ENCODE peak calls at places on chromosome 22, in seven cellular contexts. O is cardiac fibroblast, C is T-helper 2 cell, L is foreskin keratinocyte, K is DMS53, Z is cardiac muscle cell, V is endothelial cell of umbilical vein. D is an unnamed sample.

GRCh38 chr22:38706885-38707180 is 1.1 kb downstream of the GTPBP1 start:
- DNase-seq in V (no peak), O (peak), Z (no peak), K (no peak), C (no peak), L (no peak), D (no peak)

GRCh38 chr22:20600137-20600673 is 92.8 kb downstream of the MED15 start:
- DNase-seq in L (no peak), V (no peak), Z (no peak), C (no peak), K (no peak), O (no peak), D (no peak)

GRCh38 chr22:25939384-25939783 is 197.4 kb downstream of the MYO18B start:
- DNase-seq in V (no peak), L (no peak), C (no peak), Z (no peak), O (no peak), K (no peak), D (no peak)

GRCh38 chr22:47551438-47551788 is 789.0 kb downstream of the TBC1D22A start:
- DNase-seq in Z (no peak), V (no peak), K (no peak), O (no peak), L (no peak), C (no peak), D (no peak)

GRCh38 chr22:26768986-26769385 is 111.6 kb downstream of the MIAT start:
- DNase-seq in Z (no peak), K (no peak), C (no peak), V (no peak), O (peak), L (no peak), D (no peak)

GRCh38 chr22:32000171-32000570 is 42.9 kb upstream of the SLC5A1 start:
- DNase-seq in O (no peak), L (no peak), C (no peak), K (no peak), Z (no peak), V (no peak), D (no peak)

GRCh38 chr22:35451602-35452001 is 51.7 kb downstream of the MCM5 start:
- DNase-seq in O (no peak), L (no peak), V (no peak), C (no peak), Z (no peak), K (no peak), D (no peak)

GRCh38 chr22:39710380-39711117 is 140.0 kb downstream of the CACNA1I start:
- DNase-seq in Z (no peak), K (no peak), O (peak), V (no peak), L (no peak), C (no peak), D (no peak)

GRCh38 chr22:44165286-44165874 is 15.3 kb upstream of the PARVG start:
- DNase-seq in O (no peak), Z (no peak), C (no peak), K (no peak), V (no peak), L (no peak), D (no peak)

GRCh38 chr22:32992821-32993220 is 65.4 kb downstream of the SYN3 start:
- DNase-seq in O (no peak), V (no peak), K (no peak), Z (no peak), C (no peak), L (no peak), D (no peak)

GRCh38 chr22:31897842-31898241 is 46.5 kb upstream of the YWHAH start:
- DNase-seq in C (no peak), Z (no peak), V (peak), L (no peak), K (no peak), O (peak), D (no peak)

GRCh38 chr22:24008022-24008283 is 2.7 kb upstream of the GSTT4 start:
- DNase-seq in C (no peak), O (no peak), K (no peak), V (no peak), Z (no peak), L (no peak), D (no peak)

GRCh38 chr22:48753381-48753730 is 1074.3 kb downstream of the BRD1 start:
- DNase-seq in L (no peak), Z (no peak), O (no peak), C (no peak), K (no peak), V (no peak), D (no peak)

GRCh38 chr22:35761037-35761436 is 43.4 kb downstream of the APOL5 start:
- DNase-seq in L (no peak), K (peak), C (no peak), Z (peak), O (peak), V (peak), D (peak)

GRCh38 chr22:43541462-43542407 is 129.9 kb downstream of the MPPED1 start:
- DNase-seq in K (no peak), Z (no peak), O (no peak), L (no peak), V (no peak), C (no peak), D (no peak)

GRCh38 chr22:46833228-46833627 is 70.8 kb downstream of the TBC1D22A start:
- DNase-seq in Z (peak), O (peak), V (peak), K (no peak), L (no peak), C (no peak), D (no peak)

GRCh38 chr22:45084400-45084920 is 74.7 kb upstream of the PHF21B start:
- DNase-seq in O (no peak), C (no peak), L (no peak), V (no peak), K (no peak), Z (no peak), D (no peak)